ENCODE peak calls at places on chromosome 4, in five cellular contexts. K is IMR-90, U is right lobe of liver, Z is ovary, L is body of pancreas. M is an unnamed sample.

GRCh38 chr4:79949186-79949585 is 123.8 kb downstream of the ANTXR2 start:
- DNase-seq in U (no peak), K (no peak), Z (no peak), L (no peak), M (no peak)

GRCh38 chr4:173181769-173182374 is 13.3 kb downstream of the GALNT7 start:
- DNase-seq in K (peak; percentile 80), Z (no peak), L (no peak), U (no peak), M (no peak)

GRCh38 chr4:89298788-89299152 is 8.8 kb downstream of the GPRIN3 start:
- DNase-seq in Z (no peak), K (no peak), U (no peak), L (no peak), M (no peak)

GRCh38 chr4:139014391-139015268 is 951 bp upstream of the NOCT start:
- DNase-seq in L (peak; percentile 26), U (no peak), Z (no peak), K (peak; percentile 94), M (no peak)

GRCh38 chr4:133152801-133153526 is 3.9 kb downstream of the PCDH10 start:
- DNase-seq in K (no peak), L (no peak), U (no peak), Z (no peak), M (no peak)

GRCh38 chr4:165631208-165631894 is 241.7 kb upstream of the TLL1 start:
- DNase-seq in U (no peak), L (no peak), Z (no peak), K (no peak), M (no peak)

GRCh38 chr4:169059294-169060201 is 49.5 kb upstream of the CBR4 start:
- DNase-seq in U (no peak), L (no peak), Z (no peak), K (no peak), M (no peak)

GRCh38 chr4:157265281-157265680 is 44.8 kb downstream of the GRIA2 start:
- DNase-seq in L (no peak), U (no peak), Z (no peak), K (no peak), M (no peak)

GRCh38 chr4:142110136-142110535 is 473.8 kb downstream of the IL15 start:
- DNase-seq in Z (no peak), K (peak; percentile 36), U (no peak), L (no peak), M (no peak)

GRCh38 chr4:27397886-27398285 is 537.2 kb downstream of the STIM2 start:
- DNase-seq in Z (no peak), U (no peak), L (no peak), K (peak; percentile 12), M (no peak)

GRCh38 chr4:84146300-84146942 is 352.7 kb downstream of the NKX6-1 start:
- DNase-seq in K (no peak), L (no peak), Z (no peak), U (no peak), M (no peak)

GRCh38 chr4:186297013-186297645 is 31.1 kb downstream of the F11 start:
- DNase-seq in U (no peak), L (no peak), Z (no peak), K (peak; percentile 70), M (no peak)

GRCh38 chr4:55503164-55503563 is 43.5 kb downstream of the CLOCK start:
- DNase-seq in Z (no peak), U (no peak), L (no peak), K (peak; percentile 84), M (no peak)

GRCh38 chr4:72567821-72568620 is 1.0 kb downstream of the ADAMTS3 start:
- DNase-seq in K (peak; percentile 77), Z (peak; percentile 86), U (peak; percentile 62), L (peak; percentile 54), M (peak; percentile 97)

GRCh38 chr4:72571337-72571736 is 2.3 kb upstream of the ADAMTS3 start:
- DNase-seq in L (no peak), U (no peak), K (no peak), Z (no peak), M (no peak)

GRCh38 chr4:72567036-72567435 is 2.0 kb downstream of the ADAMTS3 start:
- DNase-seq in Z (no peak), L (no peak), U (no peak), K (no peak), M (no peak)

GRCh38 chr4:72569719-72570235 is 756 bp upstream of the ADAMTS3 start:
- DNase-seq in K (peak; percentile 17), U (no peak), L (no peak), Z (no peak), M (peak; percentile 13)

DNA sequence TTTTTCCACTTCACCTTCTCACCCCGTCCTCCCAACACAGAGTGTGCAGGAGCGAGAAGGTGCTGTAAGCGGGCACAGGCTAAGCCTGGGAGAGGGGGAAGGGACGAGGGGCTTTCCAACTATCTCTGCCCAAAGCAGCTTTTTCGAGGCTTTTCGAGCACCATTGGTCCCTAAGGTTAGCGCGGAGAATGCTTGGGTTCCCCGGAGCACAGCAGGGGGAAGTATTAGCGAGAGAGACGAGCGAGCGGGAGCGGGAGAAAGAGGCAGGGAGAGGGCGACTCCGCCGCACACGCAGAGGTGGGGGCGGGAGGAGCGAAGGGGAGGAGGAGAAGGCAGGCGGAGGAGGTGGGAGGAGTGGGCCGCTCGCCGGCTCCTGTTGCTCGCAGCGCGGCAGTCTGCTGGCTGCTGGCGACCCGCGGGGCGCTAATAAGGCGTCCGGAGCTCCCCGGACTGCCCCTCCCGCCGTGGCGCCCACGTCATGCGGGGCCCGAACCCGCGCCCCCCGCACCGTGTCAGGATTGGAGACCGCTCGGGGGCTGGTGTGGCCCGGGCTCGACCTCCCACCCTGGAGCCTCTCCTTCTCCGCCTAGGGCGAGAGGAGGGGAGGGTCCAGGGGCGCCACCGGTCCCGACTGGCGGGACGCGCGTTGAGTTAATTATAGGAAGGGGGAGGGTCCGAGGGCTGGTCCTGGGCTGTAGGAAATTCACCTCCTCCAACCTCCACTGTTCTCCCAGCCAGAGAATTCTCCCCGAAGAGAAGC is at the start of gene ADAMTS3:
- DNase-seq in L (peak; percentile 47), K (peak; percentile 33), U (peak; percentile 60), Z (peak; percentile 84), M (peak; percentile 79)
- TF ChIP-seq POLR2A in L (peak; percentile 26), K (no peak), U (no peak), Z (peak; percentile 68), M (peak; percentile 76)

GRCh38 chr4:38804654-38805295 is at the start of gene TLR1:
- DNase-seq in Z (no peak), K (peak; percentile 64), L (no peak), U (no peak), M (no peak)
- TF ChIP-seq POLR2A in Z (no peak), K (no peak), L (peak; percentile 49), U (no peak), M (no peak)

GRCh38 chr4:340011-340410 is 2.4 kb downstream of the ZNF141 start:
- DNase-seq in L (no peak), Z (no peak), K (no peak), U (no peak), M (no peak)

GRCh38 chr4:337932-338758 is 531 bp downstream of the ZNF141 start:
- DNase-seq in U (peak; percentile 65), K (peak; percentile 36), L (no peak), Z (peak; percentile 57), M (peak; percentile 43)

GRCh38 chr4:337143-337931 is at the start of gene ZNF141:
- DNase-seq in K (peak; percentile 96), U (peak; percentile 97), Z (peak; percentile 97), L (peak; percentile 95), M (peak; percentile 98)

GRCh38 chr4:336893-337142 is 796 bp upstream of the ZNF141 start:
- DNase-seq in Z (no peak), K (no peak), L (no peak), U (peak; percentile 62), M (no peak)

GRCh38 chr4:338759-339097 is 1.1 kb downstream of the ZNF141 start:
- DNase-seq in Z (peak; percentile 28), K (no peak), U (no peak), L (peak; percentile 24), M (no peak)
- TF ChIP-seq POLR2A in Z (no peak), K (no peak), U (no peak), L (no peak), M (no peak)

GRCh38 chr4:145481942-145482208 is 222 bp downstream of the SMAD1 start:
- DNase-seq in U (no peak), L (no peak), Z (no peak), K (no peak), M (no peak)

GRCh38 chr4:145480257-145480656 is 1.4 kb upstream of the SMAD1 start:
- DNase-seq in Z (no peak), L (no peak), K (no peak), U (no peak), M (no peak)

GRCh38 chr4:145481164-145481941 is at the start of gene SMAD1:
- DNase-seq in U (peak; percentile 93), Z (peak; percentile 84), K (peak; percentile 82), L (peak; percentile 92), M (peak; percentile 91)

GRCh38 chr4:145484240-145484846 is 2.7 kb downstream of the SMAD1 start:
- DNase-seq in U (no peak), K (no peak), Z (no peak), L (no peak), M (no peak)

GRCh38 chr4:145482209-145483021 is 762 bp downstream of the SMAD1 start:
- DNase-seq in K (peak; percentile 86), Z (peak; percentile 53), U (peak; percentile 60), L (peak; percentile 73), M (peak; percentile 47)
- TF ChIP-seq POLR2A in K (peak; percentile 42), Z (peak; percentile 13), U (peak; percentile 47), L (peak; percentile 83), M (peak; percentile 48)

GRCh38 chr4:26288308-26288982 is 32.4 kb upstream of the RBPJ start:
- DNase-seq in K (peak; percentile 77), U (no peak), L (no peak), Z (no peak), M (no peak)
- TF ChIP-seq POLR2A in K (no peak), U (peak; percentile 16), L (no peak), Z (no peak), M (no peak)

GRCh38 chr4:791201-791865 is 34.6 kb downstream of the CPLX1 start:
- DNase-seq in L (no peak), Z (no peak), K (no peak), U (peak; percentile 51), M (no peak)

GRCh38 chr4:792729-793108 is 33.2 kb downstream of the CPLX1 start:
- DNase-seq in L (no peak), K (no peak), Z (no peak), U (no peak), M (no peak)

GRCh38 chr4:790466-790820 is 35.5 kb downstream of the CPLX1 start:
- DNase-seq in L (no peak), Z (no peak), K (no peak), U (peak; percentile 42), M (no peak)

GRCh38 chr4:793109-793861 is 32.6 kb downstream of the CPLX1 start:
- DNase-seq in Z (no peak), U (peak; percentile 43), L (no peak), K (no peak), M (no peak)

DNA sequence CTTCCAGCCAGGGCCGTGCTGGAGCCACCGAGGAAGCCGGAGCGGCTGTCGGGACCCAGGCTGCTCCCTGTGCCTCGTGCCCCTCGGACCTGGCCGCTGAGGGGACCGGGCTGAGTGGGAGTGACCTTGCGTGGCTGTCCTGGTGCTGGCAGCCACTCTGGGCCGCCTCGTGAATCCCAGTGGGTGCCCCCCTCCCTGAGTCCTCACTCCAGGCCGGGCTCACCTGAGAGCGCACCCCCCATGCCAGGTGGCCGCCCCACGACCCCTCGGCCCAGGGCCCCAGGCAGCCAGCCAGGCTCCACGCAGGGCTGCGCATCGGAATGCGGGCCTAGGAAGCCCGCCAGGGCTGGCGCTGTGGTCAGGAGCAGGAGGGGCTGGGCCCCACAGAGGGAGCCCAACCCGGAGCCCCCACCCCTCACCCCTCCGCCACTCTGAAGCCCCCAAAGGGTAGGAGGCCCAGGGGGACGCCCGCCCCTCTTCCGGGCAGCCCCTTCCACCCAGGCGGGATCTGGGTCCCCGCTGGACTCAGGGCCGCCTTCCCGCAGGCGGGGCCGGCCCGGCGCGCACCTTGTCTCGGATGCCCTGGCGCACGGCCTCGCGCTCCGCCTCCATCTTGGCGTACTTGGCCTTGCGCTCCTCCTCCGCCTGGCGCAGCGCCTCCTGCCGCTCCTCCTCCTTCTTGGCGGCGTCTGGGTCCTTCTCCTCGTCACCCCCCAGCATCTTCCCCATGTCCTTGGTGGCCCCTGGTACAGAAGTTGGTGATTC is 33.9 kb downstream of the CPLX1 start:
- DNase-seq in K (no peak), Z (peak; percentile 78), L (no peak), U (peak; percentile 44), M (peak; percentile 73)
- TF ChIP-seq POLR2A in K (no peak), Z (no peak), L (no peak), U (no peak), M (no peak)

M was measured in thyroid gland.